ENCODE peak calls at places on chromosome 17, in nine cellular contexts. B is substantia nigra; P is psoas muscle; H is HT-29; E is non-pigmented ciliary epithelial cell; R is neuronal stem cell; Q is stimulated activated CD4-positive, alpha-beta T cell treated with anti-CD3 and anti-CD28 coated beads, Interleukin-12 subunit alpha, Interleukin-12 subunit beta, amount 100 ng/mL, for 24 hours; Y is SW480; S is HEK293T. Z is an unnamed sample.
A peak's percentile ranks its signal among the peaks of the same experiment; 100 is the strongest.

GRCh38 chr17:28746611-28747045 is 2.8 kb downstream of the TRAF4 start:
- DNase-seq in B (peak; percentile 65), S (no peak), R (no peak), Q (no peak), P (peak; percentile 69), Y (no peak), H (peak; percentile 87), E (no peak), Z (peak; percentile 86)

GRCh38 chr17:65565559-65565958 is 4.1 kb upstream of the AXIN2 start:
- DNase-seq in E (no peak), Y (no peak), Q (no peak), P (no peak), R (no peak), B (no peak), H (no peak), S (no peak), Z (no peak)

GRCh38 chr17:76350463-76350862 is 3.3 kb downstream of the PRPSAP1 start:
- DNase-seq in B (no peak), Y (no peak), S (no peak), E (no peak), R (no peak), Q (no peak), H (no peak), P (no peak), Z (no peak)

GRCh38 chr17:81712468-81713003 is 452 bp downstream of the SLC25A10 start:
- DNase-seq in Y (peak; percentile 63), S (peak; percentile 47), H (peak; percentile 75), E (no peak), Q (no peak), R (no peak), P (no peak), B (no peak), Z (no peak)

GRCh38 chr17:5630434-5630833 is 46.1 kb upstream of the NLRP1 start:
- DNase-seq in Q (no peak), R (no peak), E (no peak), P (no peak), Y (no peak), S (no peak), H (no peak), B (no peak), Z (no peak)

GRCh38 chr17:81060416-81060815 is 25.5 kb downstream of the BAIAP2 start:
- DNase-seq in B (no peak), Q (no peak), H (no peak), S (no peak), Y (no peak), P (no peak), R (no peak), E (no peak), Z (no peak)

GRCh38 chr17:40612510-40613244 is 34.9 kb downstream of the SMARCE1 start:
- DNase-seq in E (no peak), H (peak; percentile 26), R (no peak), B (no peak), Y (peak; percentile 35), Q (no peak), P (no peak), S (no peak), Z (no peak)

GRCh38 chr17:39812466-39812865 is 51.6 kb downstream of the IKZF3 start:
- DNase-seq in R (no peak), E (no peak), Y (no peak), P (no peak), B (no peak), H (no peak), Q (no peak), S (no peak), Z (no peak)

GRCh38 chr17:18093616-18094408 is 6.1 kb downstream of the DRG2 start:
- DNase-seq in B (no peak), S (peak; percentile 65), Y (peak; percentile 58), P (peak; percentile 92), Q (no peak), R (no peak), H (peak; percentile 39), E (peak; percentile 48), Z (no peak)

GRCh38 chr17:41928693-41929251 is 1.6 kb upstream of the ODAD4 start:
- DNase-seq in P (no peak), R (no peak), S (no peak), E (no peak), Q (no peak), H (no peak), B (no peak), Y (no peak), Z (no peak)

GRCh38 chr17:38920374-38921291 is 4.8 kb upstream of the LASP1NB start:
- DNase-seq in Y (no peak), S (no peak), Q (no peak), B (no peak), H (no peak), P (no peak), E (no peak), R (no peak), Z (peak; percentile 9)

GRCh38 chr17:67400193-67400592 is 23.1 kb downstream of the PITPNC1 start:
- DNase-seq in Q (no peak), E (no peak), Y (no peak), R (no peak), P (no peak), B (no peak), H (no peak), S (no peak), Z (no peak)

GRCh38 chr17:27089929-27090247 is 204.0 kb upstream of the WSB1 start:
- DNase-seq in Y (no peak), R (no peak), H (no peak), B (no peak), S (no peak), P (no peak), Q (no peak), E (no peak), Z (no peak)

GRCh38 chr17:82098939-82099765 is 1.1 kb upstream of the FASN start:
- DNase-seq in Y (no peak), H (no peak), P (peak; percentile 67), Q (no peak), B (no peak), S (no peak), R (no peak), E (no peak), Z (peak; percentile 48)

GRCh38 chr17:17538417-17539391 is 42.5 kb upstream of the RASD1 start:
- DNase-seq in P (peak; percentile 30), Y (peak; percentile 29), Q (no peak), H (peak; percentile 82), S (peak; percentile 58), B (no peak), E (no peak), R (no peak), Z (peak; percentile 80)

GRCh38 chr17:9767432-9767991 is 23.9 kb downstream of the DHRS7C start:
- DNase-seq in R (no peak), P (no peak), E (no peak), Q (no peak), S (no peak), B (no peak), Y (no peak), H (no peak), Z (no peak)

GRCh38 chr17:75856062-75856681 is 1.0 kb upstream of the WBP2 start:
- DNase-seq in R (no peak), Q (no peak), E (no peak), B (no peak), P (no peak), S (peak; percentile 73), H (peak; percentile 48), Y (peak; percentile 62), Z (no peak)

Z was measured in pancreas.